ENCODE peak calls at places on chromosomes 13 and 19, in four cellular contexts. L is AG09309, O is BE2C, K is GM13976. W is an unnamed sample.

GRCh38 chr19:37909661-37910199 is 2.7 kb downstream of the SIPA1L3 start:
- DNase-seq in L (no peak), O (no peak), K (no peak), W (no peak)

GRCh38 chr19:55220525-55220924 is 8.0 kb downstream of the TMEM86B start:
- DNase-seq in L (no peak), O (no peak), K (no peak), W (no peak)

GRCh38 chr19:37095859-37096258 is 17.6 kb downstream of the ZNF420 start:
- DNase-seq in L (no peak), O (no peak), K (no peak), W (no peak)

GRCh38 chr13:43132228-43132627 is 108.8 kb downstream of the DNAJC15 start:
- DNase-seq in L (no peak), O (peak), K (peak), W (peak)

GRCh38 chr13:32134991-32135390 is 103.4 kb downstream of the FRY start:
- DNase-seq in L (no peak), O (no peak), K (no peak), W (no peak)

GRCh38 chr13:67619987-67620386 is 389.9 kb upstream of the PCDH9 start:
- DNase-seq in L (no peak), O (no peak), K (no peak), W (peak)

GRCh38 chr19:11612816-11613511 is 15.7 kb downstream of the ZNF627 start:
- DNase-seq in L (no peak), O (no peak), K (no peak), W (no peak)

GRCh38 chr19:55703790-55704215 is 28.8 kb downstream of the EPN1 start:
- DNase-seq in L (no peak), O (peak), K (peak), W (no peak)

GRCh38 chr13:113927661-113928581 is 46.0 kb downstream of the C13orf46 start:
- DNase-seq in L (peak), O (no peak), K (no peak), W (peak)

GRCh38 chr19:16022681-16023557 is 53.4 kb upstream of the TPM4 start:
- DNase-seq in L (no peak), O (no peak), K (peak), W (no peak)

GRCh38 chr19:37551123-37551993 is 43.2 kb downstream of the ZNF571 start:
- DNase-seq in L (no peak), O (peak), K (peak), W (no peak)

GRCh38 chr13:114100446-114101320 is 31.7 kb downstream of the RASA3 start:
- DNase-seq in L (no peak), O (no peak), K (peak), W (no peak)

GRCh38 chr13:23081246-23081645 is 99.5 kb upstream of the SGCG start:
- DNase-seq in L (peak), O (no peak), K (no peak), W (no peak)

GRCh38 chr13:75870397-75870801 is 234.3 kb downstream of the LMO7 start:
- DNase-seq in L (no peak), O (no peak), K (peak), W (peak)

GRCh38 chr13:105184221-105184620 is 1351.2 kb downstream of the EFNB2 start:
- DNase-seq in L (no peak), O (no peak), K (no peak), W (no peak)

GRCh38 chr19:55141696-55142095 is 7.3 kb downstream of the TNNT1 start:
- DNase-seq in L (no peak), O (no peak), K (no peak), W (no peak)

GRCh38 chr13:102250448-102250847 is 151.4 kb downstream of the FGF14 start:
- DNase-seq in L (no peak), O (no peak), K (no peak), W (no peak)

GRCh38 chr19:1782501-1782900 is 29.2 kb downstream of the ONECUT3 start:
- DNase-seq in L (no peak), O (no peak), K (no peak), W (no peak)

GRCh38 chr19:1783354-1783753 is 28.7 kb downstream of the ATP8B3 start:
- DNase-seq in L (no peak), O (no peak), K (no peak), W (no peak)

GRCh38 chr19:1777149-1777548 is 23.8 kb downstream of the ONECUT3 start:
- DNase-seq in L (no peak), O (no peak), K (no peak), W (no peak)

GRCh38 chr19:1779604-1779973 is 26.3 kb downstream of the ONECUT3 start:
- DNase-seq in L (no peak), O (no peak), K (no peak), W (no peak)

GRCh38 chr19:1780272-1780957 is 27.1 kb downstream of the ONECUT3 start:
- DNase-seq in L (no peak), O (no peak), K (no peak), W (no peak)
- TF ChIP-seq CTCF in L (no peak), O (peak), K (no peak), W (no peak)

DNA sequence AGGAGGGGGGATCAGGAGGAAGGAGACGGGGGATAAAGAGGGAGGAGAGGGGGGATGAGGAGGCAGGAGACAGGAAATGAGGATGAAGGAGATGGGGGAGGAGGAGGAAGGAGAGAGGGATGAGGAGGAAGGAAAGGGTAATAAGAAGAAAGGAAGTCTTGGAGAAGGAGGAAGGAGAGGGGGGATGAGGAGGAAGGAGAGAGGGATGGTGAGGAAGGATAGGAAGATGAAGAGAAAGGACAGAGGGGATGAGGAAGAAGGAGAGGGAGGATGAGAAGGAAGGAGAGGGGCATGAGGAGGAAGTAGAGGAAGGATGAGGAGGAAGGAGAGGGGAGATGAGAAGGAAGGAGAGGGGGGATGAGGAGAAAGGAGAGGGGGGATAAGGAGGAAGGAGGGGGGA is 13.0 kb upstream of the VSTM2B start:
- DNase-seq in L (no peak), O (no peak), K (no peak), W (no peak)
- TF ChIP-seq CTCF in L (no peak), O (no peak), K (no peak), W (no peak)

GRCh38 chr19:42113641-42114348 is 18.5 kb downstream of the POU2F2 start:
- DNase-seq in L (peak), O (peak), K (peak), W (peak)
- TF ChIP-seq CTCF in L (peak), O (peak), K (no peak), W (peak)

DNA sequence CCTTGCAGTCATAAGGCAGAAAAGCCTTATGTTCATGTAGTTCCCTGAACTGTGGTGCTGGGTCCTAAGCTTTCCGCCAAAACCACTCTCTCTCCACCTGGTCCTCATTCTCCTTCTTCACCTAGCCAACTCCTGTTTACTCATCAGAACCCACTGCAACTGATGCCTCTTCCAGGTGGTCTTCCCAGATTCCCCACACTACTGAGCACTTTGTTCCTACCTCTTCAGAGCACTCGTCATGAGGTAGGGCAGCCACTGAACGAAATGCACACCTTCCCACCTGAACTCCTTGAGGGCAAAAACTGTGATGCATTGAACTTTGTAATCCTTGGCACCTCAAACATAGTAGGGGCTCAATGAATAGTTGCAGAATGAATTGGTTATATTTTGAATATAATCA is 100.4 kb downstream of the DOCK9 start:
- DNase-seq in L (no peak), O (no peak), K (no peak), W (no peak)
- TF ChIP-seq CTCF in L (no peak), O (no peak), K (no peak), W (no peak)

GRCh38 chr13:21557995-21558394 is 46.0 kb downstream of the MICU2 start:
- DNase-seq in L (no peak), O (peak), K (no peak), W (peak)
- TF ChIP-seq CTCF in L (peak), O (peak), K (no peak), W (peak)

DNA sequence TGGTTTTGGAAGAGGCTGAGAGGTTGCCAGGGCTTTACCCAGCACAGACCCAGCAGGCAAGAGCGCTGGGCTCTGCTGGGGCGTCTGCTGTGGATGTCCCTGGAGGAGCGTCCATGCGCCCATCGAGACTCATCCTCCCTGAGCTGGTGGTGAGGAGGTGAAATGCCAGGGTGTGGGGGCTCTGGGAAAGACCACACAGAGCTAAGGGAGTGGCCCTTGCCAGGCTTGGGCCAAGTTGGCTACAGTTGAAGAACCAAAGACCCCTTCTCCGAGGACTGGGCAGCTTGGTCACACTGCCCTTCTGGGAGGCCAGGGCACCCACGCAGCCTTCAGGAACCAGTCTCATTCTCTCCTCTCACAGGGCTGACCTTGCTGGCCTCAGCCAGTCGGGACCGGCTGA is 24.6 kb upstream of the OVOL3 start:
- DNase-seq in L (no peak), O (no peak), K (no peak), W (no peak)
- TF ChIP-seq CTCF in L (no peak), O (no peak), K (no peak), W (no peak)

GRCh38 chr13:94248454-94249233 is 230.8 kb downstream of the DCT start:
- DNase-seq in L (peak), O (no peak), K (no peak), W (no peak)

GRCh38 chr13:94252209-94252608 is 227.3 kb downstream of the DCT start:
- DNase-seq in L (no peak), O (no peak), K (no peak), W (no peak)

GRCh38 chr13:94254737-94255136 is 224.7 kb downstream of the DCT start:
- DNase-seq in L (no peak), O (no peak), K (no peak), W (no peak)

GRCh38 chr13:94249512-94249911 is 230.0 kb downstream of the DCT start:
- DNase-seq in L (peak), O (no peak), K (no peak), W (peak)

DNA sequence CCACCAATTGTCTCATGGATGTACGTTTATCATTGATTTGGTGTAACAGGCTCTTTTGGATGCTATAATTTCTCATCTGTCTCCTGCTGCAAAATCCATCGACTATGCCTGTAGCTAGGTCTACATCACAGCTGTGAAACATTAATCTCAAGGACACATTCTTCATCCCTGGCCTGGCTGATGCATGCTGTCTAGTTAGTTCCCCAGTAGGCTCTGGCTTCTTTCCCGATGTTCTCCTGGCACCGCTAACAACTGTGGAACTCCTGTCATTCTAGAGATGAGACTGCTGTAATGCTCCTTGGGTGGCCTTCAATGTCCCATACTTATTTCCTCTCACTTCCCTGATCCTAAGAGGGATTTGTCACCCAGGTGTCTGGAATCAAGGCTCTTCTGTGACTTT is 227.7 kb downstream of the DCT start:
- DNase-seq in L (no peak), O (no peak), K (no peak), W (no peak)
- TF ChIP-seq CTCF in L (no peak), O (no peak), K (no peak), W (no peak)

DNA sequence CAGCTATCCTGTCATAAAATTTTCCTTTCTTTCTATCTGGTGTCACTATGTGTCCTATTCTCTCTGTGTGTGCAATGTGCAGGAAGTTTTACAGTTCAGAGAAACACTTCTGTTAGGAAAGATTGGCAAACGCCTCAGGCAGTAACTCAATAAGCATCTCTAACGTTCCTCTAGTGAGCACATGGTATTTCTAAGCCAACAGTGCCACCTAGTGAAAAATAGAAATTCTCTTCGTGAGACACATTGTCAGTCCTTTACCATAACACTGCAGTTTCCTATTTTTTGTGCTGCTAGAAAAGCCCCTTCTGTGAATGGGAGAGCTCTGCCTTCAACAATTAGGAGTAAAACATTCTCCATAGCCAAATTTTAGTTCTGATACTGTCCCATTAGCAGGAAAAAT is 50.7 kb downstream of the ZNF723 start:
- DNase-seq in L (no peak), O (no peak), K (no peak), W (peak)
- TF ChIP-seq CTCF in L (no peak), O (peak), K (no peak), W (peak)

GRCh38 chr19:32945260-32945659 is 26.5 kb downstream of the CEP89 start:
- DNase-seq in L (no peak), O (no peak), K (no peak), W (no peak)
- TF ChIP-seq CTCF in L (no peak), O (no peak), K (no peak), W (no peak)